ENCODE peak calls at places on chromosomes 13 and 19, in nine cellular contexts. One of them, this sample, is unnamed.

GRCh38 chr19:49422407-49423277 is 599 bp downstream of the PTH2 start:
- DNase-seq in neural progenitor cell: peak; percentile 92
- DNase-seq in effector memory CD4-positive, alpha-beta T cell: no peak
- DNase-seq in uterus: no peak
- DNase-seq in fibroblast of mammary gland: peak; percentile 39
- DNase-seq in HepG2: no peak
- DNase-seq in left lung: no peak
- DNase-seq in AG10803: no peak
- DNase-seq in astrocyte of the spinal cord: no peak
- DNase-seq in this sample: no peak

GRCh38 chr13:112756967-112757758 is 67.3 kb downstream of the ATP11A start:
- DNase-seq in fibroblast of mammary gland: peak; percentile 45
- DNase-seq in uterus: no peak
- DNase-seq in astrocyte of the spinal cord: peak; percentile 20
- DNase-seq in HepG2: peak; percentile 99
- DNase-seq in AG10803: no peak
- DNase-seq in left lung: no peak
- DNase-seq in effector memory CD4-positive, alpha-beta T cell: no peak
- DNase-seq in neural progenitor cell: peak; percentile 77
- DNase-seq in this sample: no peak

GRCh38 chr13:92535222-92536006 is 691.2 kb upstream of the GPC6 start:
- DNase-seq in AG10803: no peak
- DNase-seq in fibroblast of mammary gland: no peak
- DNase-seq in HepG2: no peak
- DNase-seq in astrocyte of the spinal cord: no peak
- DNase-seq in uterus: no peak
- DNase-seq in effector memory CD4-positive, alpha-beta T cell: no peak
- DNase-seq in neural progenitor cell: no peak
- DNase-seq in left lung: no peak
- DNase-seq in this sample: no peak

GRCh38 chr13:53045110-53045509 is 16.5 kb downstream of the OLFM4 start:
- DNase-seq in astrocyte of the spinal cord: no peak
- DNase-seq in HepG2: no peak
- DNase-seq in uterus: no peak
- DNase-seq in fibroblast of mammary gland: no peak
- DNase-seq in AG10803: no peak
- DNase-seq in left lung: no peak
- DNase-seq in effector memory CD4-positive, alpha-beta T cell: no peak
- DNase-seq in neural progenitor cell: no peak
- DNase-seq in this sample: no peak

GRCh38 chr19:1009043-1009975 is 9.1 kb downstream of the GRIN3B start:
- DNase-seq in left lung: peak; percentile 80
- DNase-seq in effector memory CD4-positive, alpha-beta T cell: no peak
- DNase-seq in neural progenitor cell: no peak
- DNase-seq in fibroblast of mammary gland: no peak
- DNase-seq in uterus: peak; percentile 81
- DNase-seq in HepG2: no peak
- DNase-seq in AG10803: no peak
- DNase-seq in astrocyte of the spinal cord: no peak
- DNase-seq in this sample: no peak

GRCh38 chr13:95480131-95480545 is 72.4 kb upstream of the CLDN10 start:
- DNase-seq in AG10803: no peak
- DNase-seq in left lung: no peak
- DNase-seq in astrocyte of the spinal cord: no peak
- DNase-seq in effector memory CD4-positive, alpha-beta T cell: no peak
- DNase-seq in uterus: no peak
- DNase-seq in fibroblast of mammary gland: peak; percentile 7
- DNase-seq in HepG2: no peak
- DNase-seq in neural progenitor cell: no peak
- DNase-seq in this sample: no peak

GRCh38 chr19:13992025-13992424 is 14.1 kb downstream of the RFX1 start:
- DNase-seq in neural progenitor cell: no peak
- DNase-seq in effector memory CD4-positive, alpha-beta T cell: no peak
- DNase-seq in HepG2: no peak
- DNase-seq in left lung: peak; percentile 26
- DNase-seq in astrocyte of the spinal cord: no peak
- DNase-seq in fibroblast of mammary gland: no peak
- DNase-seq in AG10803: no peak
- DNase-seq in uterus: no peak
- DNase-seq in this sample: no peak

GRCh38 chr19:294341-294818 is 3.2 kb upstream of the PLPP2 start:
- DNase-seq in HepG2: no peak
- DNase-seq in effector memory CD4-positive, alpha-beta T cell: no peak
- DNase-seq in AG10803: peak; percentile 22
- DNase-seq in astrocyte of the spinal cord: no peak
- DNase-seq in uterus: no peak
- DNase-seq in fibroblast of mammary gland: peak; percentile 18
- DNase-seq in neural progenitor cell: peak; percentile 23
- DNase-seq in left lung: peak; percentile 67
- DNase-seq in this sample: no peak

GRCh38 chr19:55483681-55484361 is 1.2 kb upstream of the NAT14 start:
- DNase-seq in uterus: no peak
- DNase-seq in AG10803: no peak
- DNase-seq in left lung: peak; percentile 72
- DNase-seq in astrocyte of the spinal cord: no peak
- DNase-seq in fibroblast of mammary gland: no peak
- DNase-seq in effector memory CD4-positive, alpha-beta T cell: no peak
- DNase-seq in HepG2: no peak
- DNase-seq in neural progenitor cell: no peak
- DNase-seq in this sample: no peak
- H3K4me3 ChIP-seq in uterus: no peak overlapping the region
- H3K4me3 ChIP-seq in AG10803: no peak overlapping the region
- H3K4me3 ChIP-seq in left lung: no peak overlapping the region
- H3K4me3 ChIP-seq in astrocyte of the spinal cord: no peak overlapping the region
- H3K4me3 ChIP-seq in fibroblast of mammary gland: no peak overlapping the region
- H3K4me3 ChIP-seq in effector memory CD4-positive, alpha-beta T cell: peak overlapping the region; percentile 75
- H3K4me3 ChIP-seq in HepG2: no peak overlapping the region
- H3K4me3 ChIP-seq in neural progenitor cell: no peak overlapping the region
- H3K4me3 ChIP-seq in this sample: no peak overlapping the region

GRCh38 chr13:45540864-45541263 is 74.7 kb downstream of the ERICH6B start:
- DNase-seq in fibroblast of mammary gland: no peak
- DNase-seq in AG10803: no peak
- DNase-seq in effector memory CD4-positive, alpha-beta T cell: no peak
- DNase-seq in uterus: no peak
- DNase-seq in left lung: no peak
- DNase-seq in neural progenitor cell: no peak
- DNase-seq in HepG2: no peak
- DNase-seq in astrocyte of the spinal cord: no peak
- DNase-seq in this sample: no peak

GRCh38 chr13:45540195-45540594 is 75.3 kb downstream of the ERICH6B start:
- DNase-seq in AG10803: no peak
- DNase-seq in neural progenitor cell: no peak
- DNase-seq in astrocyte of the spinal cord: no peak
- DNase-seq in HepG2: no peak
- DNase-seq in left lung: peak; percentile 30
- DNase-seq in effector memory CD4-positive, alpha-beta T cell: no peak
- DNase-seq in fibroblast of mammary gland: no peak
- DNase-seq in uterus: no peak
- DNase-seq in this sample: no peak

GRCh38 chr13:45542391-45542790 is 73.1 kb downstream of the ERICH6B start:
- DNase-seq in uterus: no peak
- DNase-seq in left lung: peak; percentile 70
- DNase-seq in HepG2: no peak
- DNase-seq in effector memory CD4-positive, alpha-beta T cell: no peak
- DNase-seq in astrocyte of the spinal cord: no peak
- DNase-seq in AG10803: no peak
- DNase-seq in fibroblast of mammary gland: no peak
- DNase-seq in neural progenitor cell: no peak
- DNase-seq in this sample: no peak

GRCh38 chr13:45542878-45543277 is 72.7 kb downstream of the ERICH6B start:
- DNase-seq in effector memory CD4-positive, alpha-beta T cell: no peak
- DNase-seq in neural progenitor cell: no peak
- DNase-seq in uterus: no peak
- DNase-seq in HepG2: no peak
- DNase-seq in fibroblast of mammary gland: no peak
- DNase-seq in astrocyte of the spinal cord: no peak
- DNase-seq in left lung: peak; percentile 58
- DNase-seq in AG10803: no peak
- DNase-seq in this sample: no peak

GRCh38 chr13:45541806-45542205 is 73.7 kb downstream of the ERICH6B start:
- DNase-seq in uterus: no peak
- DNase-seq in HepG2: no peak
- DNase-seq in effector memory CD4-positive, alpha-beta T cell: no peak
- DNase-seq in astrocyte of the spinal cord: no peak
- DNase-seq in AG10803: no peak
- DNase-seq in fibroblast of mammary gland: no peak
- DNase-seq in neural progenitor cell: no peak
- DNase-seq in left lung: peak; percentile 65
- DNase-seq in this sample: no peak
- H3K4me3 ChIP-seq in uterus: no peak overlapping the region
- H3K4me3 ChIP-seq in HepG2: no peak overlapping the region
- H3K4me3 ChIP-seq in effector memory CD4-positive, alpha-beta T cell: no peak overlapping the region
- H3K4me3 ChIP-seq in astrocyte of the spinal cord: no peak overlapping the region
- H3K4me3 ChIP-seq in AG10803: no peak overlapping the region
- H3K4me3 ChIP-seq in fibroblast of mammary gland: no peak overlapping the region
- H3K4me3 ChIP-seq in neural progenitor cell: no peak overlapping the region
- H3K4me3 ChIP-seq in left lung: no peak overlapping the region
- H3K4me3 ChIP-seq in this sample: no peak overlapping the region

GRCh38 chr13:58994077-58994476 is 1169.7 kb downstream of the DIAPH3 start:
- DNase-seq in AG10803: no peak
- DNase-seq in neural progenitor cell: no peak
- DNase-seq in HepG2: no peak
- DNase-seq in astrocyte of the spinal cord: no peak
- DNase-seq in fibroblast of mammary gland: no peak
- DNase-seq in uterus: no peak
- DNase-seq in effector memory CD4-positive, alpha-beta T cell: no peak
- DNase-seq in left lung: no peak
- DNase-seq in this sample: no peak

GRCh38 chr13:58994778-58995177 is 1169.0 kb downstream of the DIAPH3 start:
- DNase-seq in AG10803: no peak
- DNase-seq in left lung: no peak
- DNase-seq in astrocyte of the spinal cord: no peak
- DNase-seq in HepG2: no peak
- DNase-seq in neural progenitor cell: no peak
- DNase-seq in fibroblast of mammary gland: no peak
- DNase-seq in uterus: no peak
- DNase-seq in effector memory CD4-positive, alpha-beta T cell: no peak
- DNase-seq in this sample: no peak

GRCh38 chr13:58991826-58992477 is 1171.8 kb downstream of the DIAPH3 start:
- DNase-seq in left lung: no peak
- DNase-seq in HepG2: no peak
- DNase-seq in neural progenitor cell: no peak
- DNase-seq in effector memory CD4-positive, alpha-beta T cell: no peak
- DNase-seq in AG10803: no peak
- DNase-seq in astrocyte of the spinal cord: no peak
- DNase-seq in fibroblast of mammary gland: no peak
- DNase-seq in uterus: no peak
- DNase-seq in this sample: no peak

DNA sequence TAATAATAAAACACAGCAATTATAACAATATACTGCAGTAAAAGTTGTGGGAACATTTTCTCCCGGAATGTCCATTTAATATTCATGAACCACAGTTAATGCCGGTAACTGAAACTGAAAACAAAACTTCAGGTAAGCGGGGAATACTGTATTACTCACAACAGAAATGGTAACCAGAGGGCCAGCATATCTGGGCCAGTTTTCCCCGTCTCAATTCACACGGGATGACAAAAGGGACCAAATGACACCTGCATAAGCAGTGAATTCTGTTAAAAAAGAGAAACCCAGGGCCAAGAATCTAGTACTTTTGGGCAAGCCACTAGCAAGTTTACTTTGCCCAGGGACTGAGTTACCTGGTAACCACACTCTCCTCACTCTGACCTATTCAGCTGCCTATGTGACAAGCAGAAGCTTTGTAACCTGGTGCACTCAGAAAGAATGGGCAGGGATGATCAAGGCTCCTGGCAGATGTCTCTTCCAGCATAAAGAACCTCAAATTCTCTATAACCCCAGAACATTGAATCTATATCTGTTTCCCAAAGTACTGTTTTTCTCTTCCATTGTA is 1171.2 kb downstream of the DIAPH3 start:
- DNase-seq in HepG2: no peak
- DNase-seq in uterus: no peak
- DNase-seq in effector memory CD4-positive, alpha-beta T cell: no peak
- DNase-seq in fibroblast of mammary gland: no peak
- DNase-seq in AG10803: no peak
- DNase-seq in left lung: no peak
- DNase-seq in astrocyte of the spinal cord: no peak
- DNase-seq in neural progenitor cell: no peak
- DNase-seq in this sample: no peak
- H3K4me3 ChIP-seq in HepG2: no peak overlapping the region
- H3K4me3 ChIP-seq in uterus: no peak overlapping the region
- H3K4me3 ChIP-seq in effector memory CD4-positive, alpha-beta T cell: no peak overlapping the region
- H3K4me3 ChIP-seq in fibroblast of mammary gland: no peak overlapping the region
- H3K4me3 ChIP-seq in AG10803: no peak overlapping the region
- H3K4me3 ChIP-seq in left lung: no peak overlapping the region
- H3K4me3 ChIP-seq in astrocyte of the spinal cord: no peak overlapping the region
- H3K4me3 ChIP-seq in neural progenitor cell: no peak overlapping the region
- H3K4me3 ChIP-seq in this sample: no peak overlapping the region

GRCh38 chr13:49632156-49632555 is 3.8 kb downstream of the ARL11 start:
- DNase-seq in astrocyte of the spinal cord: no peak
- DNase-seq in HepG2: no peak
- DNase-seq in neural progenitor cell: no peak
- DNase-seq in effector memory CD4-positive, alpha-beta T cell: no peak
- DNase-seq in fibroblast of mammary gland: no peak
- DNase-seq in uterus: no peak
- DNase-seq in AG10803: no peak
- DNase-seq in left lung: no peak
- DNase-seq in this sample: no peak

GRCh38 chr13:49630580-49630979 is 2.3 kb downstream of the ARL11 start:
- DNase-seq in left lung: no peak
- DNase-seq in AG10803: no peak
- DNase-seq in uterus: no peak
- DNase-seq in fibroblast of mammary gland: no peak
- DNase-seq in neural progenitor cell: no peak
- DNase-seq in effector memory CD4-positive, alpha-beta T cell: no peak
- DNase-seq in astrocyte of the spinal cord: no peak
- DNase-seq in HepG2: no peak
- DNase-seq in this sample: no peak

GRCh38 chr13:49629947-49630346 is 1.6 kb downstream of the ARL11 start:
- DNase-seq in HepG2: no peak
- DNase-seq in fibroblast of mammary gland: no peak
- DNase-seq in astrocyte of the spinal cord: no peak
- DNase-seq in uterus: no peak
- DNase-seq in left lung: no peak
- DNase-seq in neural progenitor cell: no peak
- DNase-seq in effector memory CD4-positive, alpha-beta T cell: no peak
- DNase-seq in AG10803: no peak
- DNase-seq in this sample: no peak

GRCh38 chr13:49627831-49628652 is at the start of gene ARL11:
- DNase-seq in astrocyte of the spinal cord: no peak
- DNase-seq in neural progenitor cell: peak; percentile 44
- DNase-seq in fibroblast of mammary gland: no peak
- DNase-seq in uterus: no peak
- DNase-seq in effector memory CD4-positive, alpha-beta T cell: no peak
- DNase-seq in HepG2: no peak
- DNase-seq in left lung: peak; percentile 94
- DNase-seq in AG10803: no peak
- DNase-seq in this sample: peak; percentile 72

DNA sequence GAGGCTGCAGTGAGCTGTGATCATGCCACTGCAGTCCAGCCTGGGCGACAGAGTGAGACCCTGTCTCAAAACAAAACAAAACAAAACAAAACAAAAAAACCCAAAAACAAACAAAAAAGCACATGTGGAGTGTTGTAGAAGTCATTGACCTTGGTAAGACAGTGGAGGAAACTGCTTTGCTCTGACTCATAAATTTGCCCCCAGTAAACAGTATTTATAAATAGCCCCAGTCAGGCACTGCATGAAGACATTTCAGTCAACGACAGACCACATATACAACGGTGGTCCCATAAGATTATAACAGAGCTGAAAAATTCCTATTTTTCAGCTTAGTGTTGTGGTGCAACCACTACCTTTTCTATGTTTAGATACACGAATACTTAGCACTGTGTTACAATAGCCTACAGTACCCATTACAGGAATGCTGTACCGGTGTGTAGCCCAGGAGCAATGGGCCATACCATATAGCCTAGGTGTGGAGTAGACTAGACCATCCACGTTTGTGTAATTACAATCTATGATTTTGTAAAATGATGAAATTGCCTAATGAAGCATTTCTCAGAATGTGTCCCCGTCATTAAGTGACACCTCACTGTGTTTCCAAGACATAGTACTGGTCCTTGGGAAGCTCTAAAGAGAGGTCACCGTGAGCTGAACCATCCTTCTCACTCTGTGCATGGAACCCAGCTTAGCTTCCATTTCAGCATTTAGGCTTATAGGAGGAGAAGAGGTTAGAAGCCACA is 1.1 kb downstream of the ARL11 start:
- DNase-seq in astrocyte of the spinal cord: no peak
- DNase-seq in fibroblast of mammary gland: no peak
- DNase-seq in neural progenitor cell: no peak
- DNase-seq in effector memory CD4-positive, alpha-beta T cell: no peak
- DNase-seq in left lung: no peak
- DNase-seq in uterus: no peak
- DNase-seq in HepG2: no peak
- DNase-seq in AG10803: no peak
- DNase-seq in this sample: no peak
- H3K4me3 ChIP-seq in astrocyte of the spinal cord: no peak overlapping the region
- H3K4me3 ChIP-seq in fibroblast of mammary gland: no peak overlapping the region
- H3K4me3 ChIP-seq in neural progenitor cell: no peak overlapping the region
- H3K4me3 ChIP-seq in effector memory CD4-positive, alpha-beta T cell: no peak overlapping the region
- H3K4me3 ChIP-seq in left lung: peak overlapping the region; percentile 55
- H3K4me3 ChIP-seq in uterus: no peak overlapping the region
- H3K4me3 ChIP-seq in HepG2: no peak overlapping the region
- H3K4me3 ChIP-seq in AG10803: no peak overlapping the region
- H3K4me3 ChIP-seq in this sample: no peak overlapping the region

This sample was measured in CD8-positive, alpha-beta T cell.